ENCODE peak calls at places on chromosomes 3 and 15, in six cellular contexts. D is H9, I is IMR-90, U is GM23248, W is astrocyte, H is neural progenitor cell. J is an unnamed sample.

GRCh38 chr15:78715930-78716329 is 74.9 kb upstream of the CHRNB4 start:
- DNase-seq in D (no peak), I (peak; percentile 82), U (peak; percentile 78), W (peak; percentile 78), H (no peak), J (no peak)

GRCh38 chr15:66006986-66007385 is 137.7 kb downstream of the RAB11A start:
- DNase-seq in D (no peak), I (no peak), U (peak; percentile 38), W (peak; percentile 8), H (no peak), J (no peak)

GRCh38 chr3:142019794-142020320 is 129.5 kb downstream of the TFDP2 start:
- DNase-seq in D (no peak), I (peak; percentile 41), U (no peak), W (peak; percentile 22), H (no peak), J (no peak)

GRCh38 chr15:58546635-58547627 is 115.1 kb downstream of the LIPC start:
- DNase-seq in D (no peak), I (peak; percentile 91), U (peak; percentile 98), W (peak; percentile 98), H (no peak), J (no peak)

GRCh38 chr3:190012314-190012782 is 108.3 kb downstream of the P3H2 start:
- DNase-seq in D (no peak), I (peak; percentile 54), U (peak; percentile 55), W (peak; percentile 89), H (peak; percentile 13), J (no peak)

GRCh38 chr15:95169701-95170459 is 938.5 kb downstream of the MCTP2 start:
- DNase-seq in D (no peak), I (peak; percentile 42), U (peak; percentile 80), W (no peak), H (no peak), J (no peak)

GRCh38 chr3:157785071-157785826 is 282.0 kb upstream of the VEPH1 start:
- DNase-seq in D (peak; percentile 32), I (peak; percentile 94), U (peak; percentile 95), W (peak; percentile 95), H (no peak), J (no peak)

GRCh38 chr3:97504463-97504862 is 260.1 kb upstream of the ARL6 start:
- DNase-seq in D (no peak), I (no peak), U (no peak), W (no peak), H (no peak), J (no peak)

GRCh38 chr3:12405432-12406272 is 78.6 kb upstream of the TSEN2 start:
- DNase-seq in D (no peak), I (peak; percentile 97), U (peak; percentile 21), W (peak; percentile 97), H (no peak), J (no peak)

GRCh38 chr15:97984157-97984556 is 23.7 kb downstream of the ARRDC4 start:
- DNase-seq in D (no peak), I (no peak), U (peak; percentile 25), W (no peak), H (no peak), J (no peak)

GRCh38 chr3:84959470-84960380 is 936 bp downstream of the CADM2 start:
- DNase-seq in D (peak; percentile 64), I (no peak), U (peak; percentile 0), W (no peak), H (peak; percentile 72), J (no peak)

GRCh38 chr3:30642715-30643361 is 36.4 kb downstream of the TGFBR2 start:
- DNase-seq in D (no peak), I (no peak), U (no peak), W (no peak), H (no peak), J (no peak)

GRCh38 chr3:195907730-195908438 is 467 bp downstream of the TNK2 start:
- DNase-seq in D (no peak), I (no peak), U (peak; percentile 29), W (no peak), H (no peak), J (no peak)

GRCh38 chr15:93033434-93034045 is 55.5 kb downstream of the RGMA start:
- DNase-seq in D (no peak), I (no peak), U (no peak), W (no peak), H (no peak), J (no peak)

GRCh38 chr3:45008117-45008516 is 18.0 kb upstream of the CLEC3B start:
- DNase-seq in D (no peak), I (peak; percentile 79), U (peak; percentile 87), W (peak; percentile 36), H (no peak), J (no peak)

GRCh38 chr3:45009868-45010267 is 16.2 kb upstream of the CLEC3B start:
- DNase-seq in D (no peak), I (no peak), U (no peak), W (no peak), H (no peak), J (no peak)

GRCh38 chr3:45012577-45012976 is 13.5 kb upstream of the CLEC3B start:
- DNase-seq in D (no peak), I (no peak), U (no peak), W (no peak), H (no peak), J (no peak)

GRCh38 chr3:45011756-45012441 is 14.2 kb upstream of the CLEC3B start:
- DNase-seq in D (no peak), I (peak; percentile 91), U (peak; percentile 97), W (peak; percentile 90), H (no peak), J (peak; percentile 8)

DNA sequence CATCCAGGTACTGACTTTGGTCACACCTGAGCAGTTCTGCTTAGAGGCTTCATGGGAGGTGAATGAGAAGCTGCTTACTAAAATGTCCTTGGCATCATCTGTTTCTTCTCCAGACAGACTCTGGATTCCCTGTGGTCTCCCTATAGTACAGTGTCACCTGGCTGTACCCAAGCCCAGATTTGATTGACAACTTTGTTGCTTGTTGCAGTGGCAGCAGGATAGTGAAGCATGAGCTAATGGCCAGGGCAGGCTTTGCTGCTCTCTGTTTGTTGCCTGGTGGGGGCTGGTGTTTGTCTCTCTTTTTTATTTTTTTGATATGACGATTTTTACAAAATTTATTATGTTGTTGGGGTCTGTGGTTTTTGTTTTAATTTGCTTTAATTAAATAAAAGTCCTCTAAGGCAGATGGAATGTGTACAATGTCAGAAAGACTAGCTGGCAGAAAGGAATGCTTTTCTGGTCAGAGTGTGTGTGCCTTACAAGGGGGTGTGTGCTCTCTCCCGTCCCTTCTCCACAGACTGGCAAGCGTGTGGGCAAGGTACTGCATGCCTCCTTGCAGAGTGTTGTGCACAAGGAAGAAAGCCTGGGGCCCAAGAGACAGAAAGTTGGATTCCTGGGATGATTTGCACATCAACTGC is 15.3 kb upstream of the CLEC3B start:
- DNase-seq in D (no peak), I (peak; percentile 67), U (peak; percentile 88), W (peak; percentile 73), H (no peak), J (no peak)
- H3K9ac ChIP-seq in D (no peak overlapping the region), I (peak overlapping the region; percentile 61), U (peak overlapping the region; percentile 74), W (peak overlapping the region; percentile 58), H (no peak overlapping the region), J (no peak overlapping the region)

GRCh38 chr3:181384970-181385369 is 326.8 kb upstream of the SOX2 start:
- DNase-seq in D (no peak), I (no peak), U (no peak), W (no peak), H (no peak), J (no peak)

GRCh38 chr3:181379278-181379677 is 332.4 kb upstream of the SOX2 start:
- DNase-seq in D (no peak), I (no peak), U (no peak), W (no peak), H (no peak), J (no peak)

GRCh38 chr3:181383201-181383600 is 328.5 kb upstream of the SOX2 start:
- DNase-seq in D (no peak), I (no peak), U (no peak), W (no peak), H (no peak), J (no peak)

GRCh38 chr3:181382656-181383055 is 329.1 kb upstream of the SOX2 start:
- DNase-seq in D (no peak), I (no peak), U (no peak), W (no peak), H (no peak), J (no peak)

DNA sequence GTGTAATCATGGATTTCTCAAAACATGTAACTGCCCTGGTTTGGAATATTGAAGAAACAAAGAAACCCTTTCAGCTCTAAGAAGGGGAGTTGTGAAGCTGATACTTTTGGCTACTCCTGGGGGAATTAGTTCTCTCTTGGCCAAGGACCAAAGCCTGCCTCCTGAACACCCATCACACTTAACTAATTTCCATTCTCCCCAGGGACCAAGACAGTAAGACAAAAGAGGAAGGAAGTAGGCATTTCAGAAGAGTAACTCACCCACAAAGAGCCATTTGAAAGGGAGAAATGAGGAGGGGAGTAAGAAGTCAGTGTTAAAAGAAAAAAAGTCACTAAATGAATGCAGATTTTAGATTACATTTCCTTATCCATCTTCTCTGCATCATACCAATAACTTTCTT is 328.0 kb upstream of the SOX2 start:
- DNase-seq in D (no peak), I (no peak), U (no peak), W (no peak), H (peak; percentile 15), J (no peak)
- H3K9ac ChIP-seq in D (no peak overlapping the region), I (no peak overlapping the region), U (no peak overlapping the region), W (no peak overlapping the region), H (no peak overlapping the region), J (no peak overlapping the region)

GRCh38 chr3:129344540-129345220 is 66.0 kb downstream of the HMCES start:
- DNase-seq in D (peak; percentile 87), I (no peak), U (no peak), W (no peak), H (peak; percentile 69), J (no peak)

GRCh38 chr3:129345281-129345680 is 66.6 kb downstream of the HMCES start:
- DNase-seq in D (no peak), I (no peak), U (no peak), W (no peak), H (no peak), J (no peak)

GRCh38 chr3:129345971-129346370 is 67.3 kb downstream of the HMCES start:
- DNase-seq in D (no peak), I (no peak), U (peak; percentile 32), W (no peak), H (no peak), J (no peak)

GRCh38 chr3:129341331-129342141 is 62.9 kb downstream of the HMCES start:
- DNase-seq in D (no peak), I (no peak), U (no peak), W (no peak), H (no peak), J (no peak)

DNA sequence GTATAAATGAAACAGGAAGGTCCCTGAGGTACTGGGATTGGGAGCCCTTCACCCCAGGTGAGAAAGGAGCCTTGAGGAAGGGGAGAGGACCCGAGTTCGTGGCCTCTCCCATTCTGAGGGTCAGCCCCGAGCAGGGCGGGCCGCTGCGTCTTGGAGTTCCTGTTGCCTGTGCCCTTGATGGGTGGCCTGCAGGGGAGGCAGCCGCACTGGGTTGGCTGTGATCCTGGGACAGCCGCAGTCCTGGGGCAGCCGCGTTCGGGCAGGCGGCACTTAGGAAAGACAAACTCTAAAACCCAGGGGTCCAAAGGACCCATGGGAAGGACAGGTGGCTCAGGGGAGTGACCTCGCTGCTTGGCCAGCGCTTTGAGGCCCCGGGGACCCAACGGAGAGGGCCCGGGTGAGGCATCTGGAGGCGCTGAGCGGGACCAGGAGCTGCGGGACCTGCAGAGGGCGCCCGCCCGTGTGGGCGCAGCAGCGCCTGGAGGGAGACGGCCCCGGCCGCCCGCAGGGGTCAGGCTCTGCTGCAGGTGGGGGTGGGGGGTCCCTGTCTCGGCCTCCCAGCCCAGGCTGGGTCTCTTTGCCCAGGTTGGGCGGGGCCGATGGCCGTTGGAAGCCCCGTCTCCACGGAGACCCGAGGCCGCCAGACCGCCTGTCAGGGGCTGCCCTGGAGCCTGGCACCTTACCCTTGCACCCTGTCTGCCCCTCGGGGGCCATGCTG is 65.1 kb downstream of the HMCES start:
- DNase-seq in D (peak; percentile 77), I (no peak), U (peak; percentile 71), W (no peak), H (peak; percentile 77), J (no peak)
- H3K9ac ChIP-seq in D (no peak overlapping the region), I (no peak overlapping the region), U (no peak overlapping the region), W (no peak overlapping the region), H (no peak overlapping the region), J (no peak overlapping the region)

GRCh38 chr15:61381501-61381900 is 152.4 kb upstream of the RORA start:
- DNase-seq in D (no peak), I (no peak), U (no peak), W (no peak), H (no peak), J (no peak)
- H3K9ac ChIP-seq in D (no peak overlapping the region), I (no peak overlapping the region), U (no peak overlapping the region), W (no peak overlapping the region), H (no peak overlapping the region), J (no peak overlapping the region)